ENCODE peak calls at places on chromosomes 11 and 22, in four cellular contexts. D, M, Q and R are unnamed samples. For H3K27me3, the result is how much of the 10 kb centered on the place peaks cover.

GRCh38 chr11:3147257-3147619 is 17.9 kb downstream of the OSBPL5 start:
- DNase-seq in Q (no peak), M (peak), D (no peak), R (no peak)

GRCh38 chr11:64566915-64567882 is 23.8 kb upstream of the SLC22A12 start:
- DNase-seq in D (no peak), Q (no peak), M (no peak), R (no peak)

GRCh38 chr11:104995001-104995408 is 26.6 kb upstream of the CASP4 start:
- DNase-seq in M (no peak), D (no peak), Q (no peak), R (no peak)

GRCh38 chr11:126426126-126426525 is 70.6 kb downstream of the ST3GAL4 start:
- DNase-seq in Q (no peak), M (no peak), D (no peak), R (no peak)

GRCh38 chr11:117145393-117145761 is 1.3 kb downstream of the PAFAH1B2 start:
- DNase-seq in Q (peak), M (peak), D (no peak), R (no peak)

GRCh38 chr11:118913411-118914125 is 12.2 kb downstream of the BCL9L start:
- DNase-seq in D (peak), M (peak), Q (no peak), R (no peak)

GRCh38 chr11:202490-202889 is 4.7 kb downstream of the BET1L start:
- DNase-seq in D (no peak), M (no peak), Q (no peak), R (no peak)

GRCh38 chr11:30344085-30344484 is 21.2 kb downstream of the ARL14EP start:
- DNase-seq in Q (no peak), M (no peak), D (no peak), R (no peak)

GRCh38 chr11:1541474-1542204 is 30.4 kb downstream of the DUSP8 start:
- DNase-seq in M (no peak), D (no peak), Q (no peak), R (no peak)

GRCh38 chr11:2433106-2433925 is 11.0 kb downstream of the TRPM5 start:
- DNase-seq in Q (no peak), D (no peak), M (no peak), R (no peak)

GRCh38 chr22:22141771-22142591 is 102.6 kb upstream of the VPREB1 start:
- DNase-seq in D (no peak), Q (no peak), M (no peak), R (no peak)

GRCh38 chr11:118536726-118537125 is 5.7 kb downstream of the TMEM25 start:
- DNase-seq in Q (peak), M (peak), D (no peak), R (no peak)

GRCh38 chr11:8356731-8357504 is 93.2 kb upstream of the LMO1 start:
- DNase-seq in M (peak), Q (no peak), D (no peak), R (no peak)

GRCh38 chr11:7597620-7598019 is 75.7 kb downstream of the CYB5R2 start:
- DNase-seq in M (no peak), D (no peak), Q (no peak), R (no peak)

GRCh38 chr11:132858203-132858602 is 674.1 kb downstream of the OPCML start:
- DNase-seq in Q (peak), M (peak), D (no peak), R (no peak)

GRCh38 chr11:35276396-35276795 is 137.4 kb downstream of the CD44 start:
- DNase-seq in D (peak), M (peak), Q (peak), R (no peak)

GRCh38 chr11:131662310-131662709 is 291.9 kb downstream of the NTM start:
- DNase-seq in D (no peak), Q (no peak), M (no peak), R (no peak)

GRCh38 chr11:60872124-60872951 is 5.0 kb downstream of the ZP1 start:
- DNase-seq in M (peak), Q (peak), D (no peak), R (no peak)

GRCh38 chr11:1131033-1131911 is 26.5 kb upstream of the MUC5AC start:
- DNase-seq in D (no peak), M (no peak), Q (no peak), R (no peak)

GRCh38 chr11:26992031-26992541 is 1.8 kb upstream of the FIBIN start:
- DNase-seq in D (no peak), Q (peak), M (peak), R (no peak)

GRCh38 chr11:107591446-107592236 is 694 bp downstream of the ELMOD1 start:
- DNase-seq in Q (no peak), D (no peak), M (peak), R (no peak)

GRCh38 chr11:114044042-114044871 is 15.3 kb upstream of the ZBTB16 start:
- DNase-seq in M (no peak), D (no peak), Q (no peak), R (no peak)

GRCh38 chr22:44348963-44349950 is 36.5 kb upstream of the SHISAL1 start:
- DNase-seq in Q (peak), D (no peak), M (no peak), R (no peak)

GRCh38 chr22:49724893-49725489 is 102.7 kb downstream of the BRD1 start:
- DNase-seq in D (peak), Q (peak), M (peak), R (peak)

GRCh38 chr11:75582935-75583709 is 21.1 kb downstream of the SERPINH1 start:
- DNase-seq in Q (peak), M (peak), D (no peak), R (peak)

GRCh38 chr11:47235163-47235562 is 13.5 kb downstream of the ACP2 start:
- DNase-seq in D (no peak), M (no peak), Q (no peak), R (no peak)

GRCh38 chr11:78926633-78927347 is 352.1 kb upstream of the NARS2 start:
- DNase-seq in M (peak), D (no peak), Q (peak), R (no peak)

GRCh38 chr11:121486054-121486453 is 33.3 kb upstream of the SORL1-AS1 start:
- DNase-seq in M (no peak), D (no peak), Q (no peak), R (no peak)

GRCh38 chr22:47236718-47237117 is 474.3 kb downstream of the TBC1D22A start:
- DNase-seq in D (no peak), M (no peak), Q (no peak), R (no peak)

GRCh38 chr22:48950151-48950915 is 877.3 kb downstream of the BRD1 start:
- DNase-seq in D (no peak), Q (no peak), M (no peak), R (no peak)

DNA sequence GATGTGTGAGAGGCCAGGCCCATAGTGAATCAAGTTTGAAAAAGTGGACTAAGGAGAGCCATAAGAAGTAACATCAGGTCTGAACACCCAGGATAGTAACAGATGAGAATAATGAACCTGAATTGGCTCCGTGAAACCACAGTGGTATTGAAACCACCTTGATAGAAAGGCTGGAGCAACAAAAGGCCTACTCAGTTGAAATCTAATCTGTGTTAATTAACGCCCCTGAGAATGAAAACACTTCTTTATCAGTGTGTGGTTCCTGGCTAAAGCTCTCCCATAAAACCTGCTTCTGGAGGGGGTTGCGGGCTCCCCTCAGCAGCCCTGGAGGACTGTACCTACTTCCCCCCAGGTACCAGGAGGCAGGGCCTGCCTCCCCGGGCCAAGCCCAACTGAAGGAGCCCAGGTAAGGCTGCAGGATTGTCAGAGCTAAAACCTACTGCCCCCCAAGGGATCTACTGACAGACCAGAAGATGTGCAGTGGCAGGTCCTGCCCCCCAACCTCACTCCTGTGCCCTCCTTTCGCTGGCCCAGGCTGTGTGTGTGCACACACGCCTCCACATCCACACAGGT is 54.6 kb downstream of the PLEKHA7 start:
- DNase-seq in Q (no peak), D (no peak), M (no peak), R (no peak)
- H3K27ac ChIP-seq in Q (no peak), D (no peak), M (no peak), R (no peak)

GRCh38 chr11:123188508-123189165 is 6.4 kb downstream of the CLMP start:
- DNase-seq in Q (peak), D (no peak), M (peak), R (no peak)
- H3K4me3 ChIP-seq in Q (peak), D (no peak), M (peak), R (no peak)

DNA sequence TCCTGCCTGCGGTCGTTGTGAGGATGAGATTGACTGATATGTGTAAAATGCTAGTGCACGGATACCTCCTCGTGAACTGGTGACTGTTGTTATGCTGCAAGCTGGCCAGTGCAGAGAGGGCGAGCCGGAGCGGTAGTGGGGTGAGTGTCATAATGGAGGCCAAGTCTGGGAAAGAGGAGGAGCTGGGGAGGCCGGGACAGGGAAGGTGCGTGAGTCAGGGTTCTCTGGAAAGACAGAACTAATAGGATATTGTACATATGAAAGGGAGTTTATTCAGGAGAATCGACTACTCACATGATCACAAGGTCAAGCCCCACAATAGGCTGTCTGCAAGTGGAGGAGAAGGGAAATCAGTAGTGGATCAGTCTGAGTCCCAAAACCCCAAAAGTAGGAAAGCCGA is 56.8 kb upstream of the FADD start:
- DNase-seq in M (peak), D (no peak), Q (no peak), R (no peak)
- H3K27me3 ChIP-seq in M (half or more), D (under half), Q (under half), R (under half)

DNA sequence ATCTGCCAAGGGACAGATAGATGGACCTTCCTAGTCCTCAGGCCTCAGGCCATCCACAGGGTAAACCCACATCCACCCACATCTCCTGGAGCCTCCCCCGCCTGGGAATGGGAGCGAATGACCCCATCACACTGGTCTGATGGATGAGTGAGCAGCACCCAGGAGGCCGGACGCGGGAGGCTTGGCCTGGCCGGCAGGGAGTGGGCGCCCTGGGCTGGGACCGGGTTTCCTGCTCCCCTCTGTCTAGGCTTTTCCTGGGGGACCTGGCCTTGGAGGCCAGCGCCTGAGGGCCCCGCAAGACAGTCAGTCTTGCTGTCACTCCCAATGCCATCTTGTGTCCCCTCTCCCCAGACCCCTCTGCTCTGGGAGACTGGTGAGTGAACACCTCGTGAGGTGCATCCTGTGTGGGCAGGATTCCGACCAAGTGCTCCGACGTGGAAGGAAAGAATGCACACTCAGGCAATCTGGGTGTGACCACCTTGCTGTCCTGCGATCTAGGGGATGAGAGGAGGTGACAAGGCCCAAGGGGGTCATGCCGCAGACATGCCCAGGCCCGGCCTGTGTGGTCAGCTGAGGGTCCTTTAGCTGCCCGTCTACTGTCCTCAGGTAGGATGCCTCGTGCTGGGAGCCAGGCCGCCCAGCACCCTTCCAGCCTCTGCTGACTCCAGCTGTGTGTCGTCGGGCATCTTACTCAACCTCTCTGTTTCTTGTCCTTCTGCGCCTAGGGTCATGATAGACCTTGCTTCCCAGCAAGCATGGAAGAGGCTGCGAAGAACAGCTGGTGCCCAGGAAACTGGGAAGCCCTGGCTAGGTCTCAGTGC is 26.5 kb upstream of the WNT7B start:
- DNase-seq in M (peak), D (no peak), Q (no peak), R (no peak)
- H3K27ac ChIP-seq in M (peak), D (no peak), Q (peak), R (no peak)

GRCh38 chr11:32431657-32432056 is 3.7 kb downstream of the WT1 start:
- DNase-seq in M (no peak), Q (no peak), D (no peak), R (no peak)
- H3K4me3 ChIP-seq in M (no peak), Q (no peak), D (no peak), R (no peak)